ENCODE peak calls at places on chromosomes 11 and 22, in eight cellular contexts. N is suprapubic skin, B is HCT116, H is H1, L is HepG2, K is Panc1, C is transverse colon, V is esophagus muscularis mucosa. Y is an unnamed sample.

GRCh38 chr22:35872451-35872850 is 154.8 kb downstream of the APOL5 start:
- DNase-seq in N (no peak), B (no peak), H (no peak), L (no peak), K (no peak), C (no peak), V (no peak), Y (no peak)

GRCh38 chr11:108101090-108101775 is 20.1 kb upstream of the ACAT1 start:
- DNase-seq in N (no peak), B (no peak), H (no peak), L (no peak), K (no peak), C (no peak), V (no peak), Y (no peak)

GRCh38 chr11:77131560-77131959 is 3.5 kb downstream of the MYO7A start:
- DNase-seq in N (no peak), B (no peak), H (no peak), L (no peak), K (no peak), C (no peak), V (no peak), Y (no peak)

GRCh38 chr11:131511794-131512193 is 141.4 kb downstream of the NTM start:
- DNase-seq in N (no peak), B (no peak), H (peak; percentile 82), L (peak; percentile 27), K (peak; percentile 2), C (peak; percentile 42), V (no peak), Y (no peak)

GRCh38 chr11:134578807-134579708 is 167.0 kb upstream of the B3GAT1 start:
- DNase-seq in N (no peak), B (peak; percentile 18), H (peak; percentile 45), L (peak; percentile 9), K (no peak), C (peak; percentile 35), V (peak; percentile 79), Y (peak; percentile 10)

GRCh38 chr22:37701121-37701786 is 4.4 kb downstream of the TRIOBP start:
- DNase-seq in N (no peak), B (no peak), H (no peak), L (no peak), K (no peak), C (no peak), V (no peak), Y (no peak)

GRCh38 chr11:123083623-123084029 is 21.7 kb upstream of the HSPA8 start:
- DNase-seq in N (peak; percentile 80), B (peak; percentile 85), H (no peak), L (peak; percentile 65), K (peak; percentile 78), C (peak; percentile 86), V (peak; percentile 95), Y (peak; percentile 85)

GRCh38 chr11:18145025-18145424 is 12.7 kb downstream of the MRGPRX3 start:
- DNase-seq in N (no peak), B (no peak), H (no peak), L (peak; percentile 23), K (no peak), C (no peak), V (no peak), Y (no peak)

GRCh38 chr22:40635008-40635939 is 1.2 kb downstream of the MRTFA start:
- DNase-seq in N (no peak), B (no peak), H (no peak), L (no peak), K (no peak), C (no peak), V (no peak), Y (no peak)

GRCh38 chr11:368414-369335 is 624 bp upstream of the B4GALNT4 start:
- DNase-seq in N (peak; percentile 57), B (no peak), H (no peak), L (peak; percentile 27), K (no peak), C (no peak), V (no peak), Y (no peak)

GRCh38 chr11:129041611-129042018 is 98.9 kb upstream of the TP53AIP1 start:
- DNase-seq in N (no peak), B (no peak), H (no peak), L (no peak), K (peak; percentile 38), C (no peak), V (no peak), Y (no peak)

GRCh38 chr11:22084564-22084963 is 108.3 kb upstream of the ANO5 start:
- DNase-seq in N (no peak), B (no peak), H (no peak), L (no peak), K (no peak), C (no peak), V (no peak), Y (no peak)

GRCh38 chr22:20983081-20983745 is 1.1 kb downstream of the LZTR1 start:
- DNase-seq in N (no peak), B (no peak), H (no peak), L (no peak), K (no peak), C (no peak), V (no peak), Y (no peak)

GRCh38 chr11:116420770-116421528 is 351.8 kb downstream of the BUD13 start:
- DNase-seq in N (no peak), B (peak; percentile 10), H (no peak), L (no peak), K (no peak), C (no peak), V (no peak), Y (no peak)

GRCh38 chr11:65354265-65355012 is at the start of gene TIGD3:
- DNase-seq in N (peak; percentile 98), B (peak; percentile 81), H (peak; percentile 98), L (peak; percentile 92), K (peak; percentile 60), C (peak; percentile 99), V (peak; percentile 99), Y (peak; percentile 98)

GRCh38 chr11:65352783-65353182 is 1.8 kb upstream of the TIGD3 start:
- DNase-seq in N (no peak), B (no peak), H (no peak), L (no peak), K (no peak), C (no peak), V (no peak), Y (no peak)

GRCh38 chr11:65355013-65355775 is 643 bp downstream of the TIGD3 start:
- DNase-seq in N (peak; percentile 71), B (no peak), H (peak; percentile 71), L (peak; percentile 15), K (no peak), C (peak; percentile 58), V (no peak), Y (no peak)

GRCh38 chr11:65353900-65354264 is 669 bp upstream of the TIGD3 start:
- DNase-seq in N (no peak), B (no peak), H (no peak), L (no peak), K (no peak), C (no peak), V (no peak), Y (no peak)

GRCh38 chr11:65353376-65353775 is 1.2 kb upstream of the TIGD3 start:
- DNase-seq in N (no peak), B (no peak), H (no peak), L (no peak), K (no peak), C (no peak), V (no peak), Y (no peak)
- H3K36me3 ChIP-seq in N (peaks cover 42% of the 10 kb centered on the region), B (peaks cover 21% of the 10 kb centered on the region), H (peaks cover 43% of the 10 kb centered on the region), L (peaks cover 13% of the 10 kb centered on the region), K (peaks cover 10% of the 10 kb centered on the region), C (no peaks in the 10 kb centered on the region), V (peaks cover 42% of the 10 kb centered on the region), Y (no peaks in the 10 kb centered on the region)

DNA sequence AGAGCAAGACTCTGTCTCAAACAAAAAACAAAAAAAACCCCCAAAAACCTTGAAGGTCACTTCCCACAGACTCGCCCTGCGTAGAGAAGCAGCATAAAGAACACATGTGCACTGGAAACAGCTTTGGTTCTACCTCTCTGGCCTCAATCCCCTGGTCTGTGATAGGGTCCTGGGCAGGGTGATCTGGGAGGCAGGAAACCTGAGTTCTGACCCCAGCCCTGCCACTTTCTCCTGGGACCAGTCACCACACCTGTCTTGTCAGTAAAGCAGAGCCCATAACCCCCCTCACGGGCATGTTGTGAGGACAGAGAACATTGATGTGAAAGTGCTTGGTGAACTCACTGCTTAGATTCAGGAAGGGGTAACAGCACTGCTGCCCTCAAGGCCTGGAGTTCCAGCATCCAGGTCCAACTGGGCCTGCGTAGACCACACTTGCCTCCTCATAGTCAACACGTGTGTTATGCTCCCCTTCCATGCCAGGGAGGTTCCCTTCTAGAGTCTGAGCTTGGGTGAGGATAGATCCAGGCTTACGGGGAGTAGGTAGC is 11.4 kb downstream of the UCP2 start:
- DNase-seq in N (no peak), B (no peak), H (no peak), L (no peak), K (no peak), C (no peak), V (no peak), Y (peak; percentile 33)
- TF ChIP-seq POLR2AphosphoS5 in N (no peak), B (peak; percentile 19), H (peak; percentile 45), L (no peak), K (peak; percentile 72), C (peak; percentile 26), V (no peak), Y (no peak)

DNA sequence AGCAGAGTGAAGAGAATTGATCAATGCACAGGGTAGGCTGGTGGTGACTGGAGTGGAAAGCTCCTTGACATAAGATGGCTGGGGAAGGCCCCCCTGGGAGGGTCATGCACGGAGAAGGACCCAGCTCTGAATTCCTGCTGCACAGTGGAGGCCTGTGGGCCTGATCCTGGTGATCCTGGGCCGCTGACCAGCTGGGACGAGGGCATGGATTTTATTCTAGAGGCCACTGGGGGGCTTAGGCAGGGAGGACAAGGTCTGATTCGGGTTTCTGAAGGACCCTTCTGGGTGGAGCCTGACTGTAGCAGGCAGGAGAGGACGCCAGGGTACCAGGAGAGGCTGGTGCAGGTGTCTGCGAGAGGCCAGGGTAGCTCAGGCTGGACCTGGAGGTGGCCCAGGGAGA is 31.3 kb downstream of the MPPED1 start:
- DNase-seq in N (no peak), B (no peak), H (no peak), L (no peak), K (no peak), C (no peak), V (no peak), Y (no peak)
- H3K4me1 ChIP-seq in N (peaks cover 5% of the 10 kb centered on the region), B (no peaks in the 10 kb centered on the region), H (no peaks in the 10 kb centered on the region), L (no peaks in the 10 kb centered on the region), K (no peaks in the 10 kb centered on the region), C (no peaks in the 10 kb centered on the region), V (no peaks in the 10 kb centered on the region), Y (no peaks in the 10 kb centered on the region)

GRCh38 chr11:110299006-110299785 is 2.8 kb upstream of the RDX start:
- DNase-seq in N (no peak), B (no peak), H (no peak), L (no peak), K (no peak), C (no peak), V (no peak), Y (no peak)

GRCh38 chr11:110298298-110298765 is 1.9 kb upstream of the RDX start:
- DNase-seq in N (no peak), B (no peak), H (no peak), L (peak; percentile 86), K (no peak), C (no peak), V (no peak), Y (no peak)

GRCh38 chr11:110296226-110297081 is at the start of gene RDX:
- DNase-seq in N (peak; percentile 88), B (peak; percentile 67), H (peak; percentile 84), L (peak; percentile 52), K (no peak), C (peak; percentile 64), V (no peak), Y (peak; percentile 55)

GRCh38 chr11:110297082-110297725 is 790 bp upstream of the RDX start:
- DNase-seq in N (no peak), B (no peak), H (no peak), L (peak; percentile 43), K (no peak), C (no peak), V (no peak), Y (no peak)

GRCh38 chr11:110297726-110298297 is 1.4 kb upstream of the RDX start:
- DNase-seq in N (no peak), B (no peak), H (no peak), L (no peak), K (no peak), C (no peak), V (no peak), Y (no peak)
- H3K36me3 ChIP-seq in N (no peaks in the 10 kb centered on the region), B (no peaks in the 10 kb centered on the region), H (no peaks in the 10 kb centered on the region), L (no peaks in the 10 kb centered on the region), K (no peaks in the 10 kb centered on the region), C (no peaks in the 10 kb centered on the region), V (no peaks in the 10 kb centered on the region), Y (no peaks in the 10 kb centered on the region)

Y was measured in breast epithelium.